ENCODE peak calls at places on chromosomes 7 and 10, in four cellular contexts. One of them, this sample, is unnamed. For H3K36me3 and H3K4me1, the result is how much of the 10 kb centered on the place peaks cover.

GRCh38 chr10:26211781-26212444 is 4.7 kb upstream of the GAD2 start:
- DNase-seq in SJSA1: no peak
- DNase-seq in GM23338: peak
- DNase-seq in endothelial cell of umbilical vein: no peak
- DNase-seq in this sample: no peak

GRCh38 chr7:92133133-92133736 is 1.0 kb downstream of the CYP51A1 start:
- DNase-seq in SJSA1: no peak
- DNase-seq in GM23338: no peak
- DNase-seq in endothelial cell of umbilical vein: peak
- DNase-seq in this sample: peak

GRCh38 chr7:114402866-114403635 is 11.6 kb upstream of the FOXP2 start:
- DNase-seq in SJSA1: no peak
- DNase-seq in GM23338: no peak
- DNase-seq in endothelial cell of umbilical vein: no peak
- DNase-seq in this sample: peak

GRCh38 chr10:132510174-132510611 is 27.4 kb upstream of the INPP5A start:
- DNase-seq in SJSA1: no peak
- DNase-seq in GM23338: no peak
- DNase-seq in endothelial cell of umbilical vein: no peak
- DNase-seq in this sample: no peak

GRCh38 chr10:3780766-3781457 is 4.1 kb downstream of the KLF6 start:
- DNase-seq in SJSA1: no peak
- DNase-seq in GM23338: no peak
- DNase-seq in endothelial cell of umbilical vein: peak
- DNase-seq in this sample: no peak

GRCh38 chr7:90271753-90272152 is 26.8 kb downstream of the CFAP69 start:
- DNase-seq in SJSA1: peak
- DNase-seq in GM23338: no peak
- DNase-seq in endothelial cell of umbilical vein: no peak
- DNase-seq in this sample: no peak

GRCh38 chr7:42237891-42238531 is 1.0 kb upstream of the GLI3 start:
- DNase-seq in SJSA1: peak
- DNase-seq in GM23338: peak
- DNase-seq in endothelial cell of umbilical vein: peak
- DNase-seq in this sample: no peak

GRCh38 chr7:133652547-133652946 is 399.7 kb downstream of the EXOC4 start:
- DNase-seq in SJSA1: no peak
- DNase-seq in GM23338: no peak
- DNase-seq in endothelial cell of umbilical vein: no peak
- DNase-seq in this sample: no peak

GRCh38 chr7:17963281-17963680 is 23.0 kb upstream of the SNX13 start:
- DNase-seq in SJSA1: no peak
- DNase-seq in GM23338: no peak
- DNase-seq in endothelial cell of umbilical vein: no peak
- DNase-seq in this sample: no peak

GRCh38 chr7:27156901-27157716 is 634 bp upstream of the HOXA7 start:
- DNase-seq in SJSA1: no peak
- DNase-seq in GM23338: no peak
- DNase-seq in endothelial cell of umbilical vein: peak
- DNase-seq in this sample: no peak

GRCh38 chr7:100065452-100066186 is 15.9 kb downstream of the ZNF3 start:
- DNase-seq in SJSA1: no peak
- DNase-seq in GM23338: no peak
- DNase-seq in endothelial cell of umbilical vein: peak
- DNase-seq in this sample: no peak

GRCh38 chr10:77513783-77514331 is 123.8 kb downstream of the KCNMA1 start:
- DNase-seq in SJSA1: peak
- DNase-seq in GM23338: peak
- DNase-seq in endothelial cell of umbilical vein: no peak
- DNase-seq in this sample: peak

GRCh38 chr10:102408728-102409603 is 9.6 kb downstream of the PSD start:
- DNase-seq in SJSA1: no peak
- DNase-seq in GM23338: peak
- DNase-seq in endothelial cell of umbilical vein: no peak
- DNase-seq in this sample: no peak

GRCh38 chr7:153642989-153643388 is 409.2 kb upstream of the DPP6 start:
- DNase-seq in SJSA1: no peak
- DNase-seq in GM23338: no peak
- DNase-seq in endothelial cell of umbilical vein: no peak
- DNase-seq in this sample: no peak

GRCh38 chr10:22389856-22390589 is 44.7 kb downstream of the SPAG6 start:
- DNase-seq in SJSA1: no peak
- DNase-seq in GM23338: no peak
- DNase-seq in endothelial cell of umbilical vein: no peak
- DNase-seq in this sample: no peak

GRCh38 chr7:25009271-25009670 is 29.3 kb upstream of the OSBPL3 start:
- DNase-seq in SJSA1: no peak
- DNase-seq in GM23338: no peak
- DNase-seq in endothelial cell of umbilical vein: no peak
- DNase-seq in this sample: no peak

GRCh38 chr10:32961892-32962369 is 3.9 kb upstream of the ITGB1 start:
- DNase-seq in SJSA1: peak
- DNase-seq in GM23338: peak
- DNase-seq in endothelial cell of umbilical vein: peak
- DNase-seq in this sample: no peak

GRCh38 chr10:3006093-3006492 is 61.3 kb upstream of the PFKP start:
- DNase-seq in SJSA1: no peak
- DNase-seq in GM23338: no peak
- DNase-seq in endothelial cell of umbilical vein: no peak
- DNase-seq in this sample: no peak

GRCh38 chr10:109956454-109957091 is 33.3 kb upstream of the XPNPEP1 start:
- DNase-seq in SJSA1: peak
- DNase-seq in GM23338: peak
- DNase-seq in endothelial cell of umbilical vein: peak
- DNase-seq in this sample: peak

GRCh38 chr10:24723788-24724380 is at the start of gene ARHGAP21:
- DNase-seq in SJSA1: peak
- DNase-seq in GM23338: peak
- DNase-seq in endothelial cell of umbilical vein: peak
- DNase-seq in this sample: peak

GRCh38 chr7:192701-193536 is 548 bp downstream of the FAM20C start:
- DNase-seq in SJSA1: no peak
- DNase-seq in GM23338: no peak
- DNase-seq in endothelial cell of umbilical vein: no peak
- DNase-seq in this sample: peak

GRCh38 chr10:72503241-72503640 is 122.6 kb downstream of the MICU1 start:
- DNase-seq in SJSA1: peak
- DNase-seq in GM23338: no peak
- DNase-seq in endothelial cell of umbilical vein: no peak
- DNase-seq in this sample: no peak
- H3K27ac ChIP-seq in SJSA1: no peak
- H3K27ac ChIP-seq in GM23338: no peak
- H3K27ac ChIP-seq in endothelial cell of umbilical vein: no peak
- H3K27ac ChIP-seq in this sample: no peak

GRCh38 chr10:15605740-15606369 is 113.9 kb downstream of the ITGA8 start:
- DNase-seq in SJSA1: no peak
- DNase-seq in GM23338: no peak
- DNase-seq in endothelial cell of umbilical vein: peak
- DNase-seq in this sample: no peak
- H3K36me3 ChIP-seq in SJSA1: under half
- H3K36me3 ChIP-seq in GM23338: under half
- H3K36me3 ChIP-seq in endothelial cell of umbilical vein: under half
- H3K36me3 ChIP-seq in this sample: under half

GRCh38 chr7:132456418-132456817 is 119.9 kb downstream of the PLXNA4 start:
- DNase-seq in SJSA1: no peak
- DNase-seq in GM23338: no peak
- DNase-seq in endothelial cell of umbilical vein: no peak
- DNase-seq in this sample: no peak
- H3K4me1 ChIP-seq in SJSA1: under half
- H3K4me1 ChIP-seq in GM23338: under half
- H3K4me1 ChIP-seq in endothelial cell of umbilical vein: under half
- H3K4me1 ChIP-seq in this sample: under half

DNA sequence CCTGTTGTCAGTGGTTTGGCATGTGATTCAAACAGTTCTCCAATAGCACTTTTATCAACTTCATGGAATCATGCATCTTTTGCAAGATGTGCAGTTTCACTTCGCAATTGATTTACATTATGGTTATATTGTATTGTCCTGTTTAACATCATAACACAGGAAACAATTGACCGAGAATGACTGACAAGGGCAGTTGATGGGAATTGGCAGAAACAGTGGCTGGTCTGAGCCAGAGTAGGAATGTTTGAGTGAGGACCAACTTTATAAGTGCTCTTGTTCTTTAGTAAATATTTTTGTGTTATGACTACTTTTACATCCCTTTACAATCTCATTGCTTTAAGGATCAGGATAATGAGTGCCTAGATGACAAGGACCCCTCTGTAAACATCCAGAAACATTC is 2.2 kb downstream of the KLHL7 start:
- DNase-seq in SJSA1: no peak
- DNase-seq in GM23338: no peak
- DNase-seq in endothelial cell of umbilical vein: peak
- DNase-seq in this sample: no peak
- H3K27ac ChIP-seq in SJSA1: no peak
- H3K27ac ChIP-seq in GM23338: peak
- H3K27ac ChIP-seq in endothelial cell of umbilical vein: no peak
- H3K27ac ChIP-seq in this sample: no peak

GRCh38 chr7:130196476-130196875 is 8.7 kb downstream of the TMEM209 start:
- DNase-seq in SJSA1: no peak
- DNase-seq in GM23338: no peak
- DNase-seq in endothelial cell of umbilical vein: no peak
- DNase-seq in this sample: no peak
- H3K36me3 ChIP-seq in SJSA1: under half
- H3K36me3 ChIP-seq in GM23338: under half
- H3K36me3 ChIP-seq in endothelial cell of umbilical vein: under half
- H3K36me3 ChIP-seq in this sample: under half

GRCh38 chr7:22333680-22334141 is 23.2 kb downstream of the RAPGEF5 start:
- DNase-seq in SJSA1: no peak
- DNase-seq in GM23338: no peak
- DNase-seq in endothelial cell of umbilical vein: no peak
- DNase-seq in this sample: peak
- H3K4me1 ChIP-seq in SJSA1: under half
- H3K4me1 ChIP-seq in GM23338: half or more
- H3K4me1 ChIP-seq in endothelial cell of umbilical vein: under half
- H3K4me1 ChIP-seq in this sample: under half

GRCh38 chr10:89601728-89602361 is 43.2 kb downstream of the PANK1 start:
- DNase-seq in SJSA1: no peak
- DNase-seq in GM23338: no peak
- DNase-seq in endothelial cell of umbilical vein: no peak
- DNase-seq in this sample: no peak
- H3K27ac ChIP-seq in SJSA1: no peak
- H3K27ac ChIP-seq in GM23338: no peak
- H3K27ac ChIP-seq in endothelial cell of umbilical vein: no peak
- H3K27ac ChIP-seq in this sample: no peak

GRCh38 chr10:1116696-1117254 is 60.6 kb downstream of the WDR37 start:
- DNase-seq in SJSA1: no peak
- DNase-seq in GM23338: no peak
- DNase-seq in endothelial cell of umbilical vein: no peak
- DNase-seq in this sample: no peak
- H3K36me3 ChIP-seq in SJSA1: half or more
- H3K36me3 ChIP-seq in GM23338: under half
- H3K36me3 ChIP-seq in endothelial cell of umbilical vein: under half
- H3K36me3 ChIP-seq in this sample: under half